ENCODE peak calls at places on chromosomes 3 and 15, in four cellular contexts. F is astrocyte of the spinal cord, U is psoas muscle, Q is left ventricle myocardium inferior. A is an unnamed sample.

GRCh38 chr3:110062711-110063110 is 725.4 kb upstream of the DPPA4 start:
- DNase-seq in F (no peak), U (no peak), Q (no peak), A (peak; percentile 57)

GRCh38 chr15:40511093-40511471 is 40.3 kb downstream of the CHST14 start:
- DNase-seq in F (no peak), U (no peak), Q (no peak), A (peak; percentile 15)

GRCh38 chr3:100893108-100893507 is 100.1 kb downstream of the ABI3BP start:
- DNase-seq in F (no peak), U (no peak), Q (no peak), A (no peak)

GRCh38 chr3:18185624-18186023 is 239.5 kb downstream of the SATB1 start:
- DNase-seq in F (no peak), U (no peak), Q (no peak), A (no peak)

GRCh38 chr15:72319360-72319984 is 485 bp downstream of the CELF6 start:
- DNase-seq in F (peak; percentile 52), U (peak; percentile 85), Q (peak; percentile 68), A (peak; percentile 45)

GRCh38 chr15:39886418-39886817 is 33.6 kb downstream of the GPR176 start:
- DNase-seq in F (no peak), U (no peak), Q (no peak), A (no peak)

GRCh38 chr3:152742368-152743347 is 92.3 kb upstream of the P2RY1 start:
- DNase-seq in F (no peak), U (no peak), Q (no peak), A (no peak)

GRCh38 chr15:45399381-45400212 is 21.3 kb upstream of the GATM start:
- DNase-seq in F (peak; percentile 53), U (no peak), Q (no peak), A (peak; percentile 64)

GRCh38 chr3:60932669-60933068 is 318.6 kb downstream of the FHIT start:
- DNase-seq in F (peak; percentile 30), U (no peak), Q (no peak), A (peak; percentile 2)

GRCh38 chr3:9732080-9732752 is 681 bp downstream of the BRPF1 start:
- DNase-seq in F (no peak), U (no peak), Q (no peak), A (no peak)

GRCh38 chr3:43733459-43734384 is 43.0 kb downstream of the ABHD5 start:
- DNase-seq in F (peak; percentile 74), U (no peak), Q (peak; percentile 55), A (peak; percentile 98)

GRCh38 chr3:14991148-14991742 is 43.9 kb downstream of the NR2C2 start:
- DNase-seq in F (peak; percentile 36), U (no peak), Q (no peak), A (no peak)

GRCh38 chr3:33885496-33885895 is 87.1 kb downstream of the PDCD6IP start:
- DNase-seq in F (no peak), U (no peak), Q (no peak), A (no peak)

GRCh38 chr3:33886015-33886414 is 87.6 kb downstream of the PDCD6IP start:
- DNase-seq in F (peak; percentile 46), U (no peak), Q (no peak), A (peak; percentile 20)

GRCh38 chr3:33884701-33885100 is 86.3 kb downstream of the PDCD6IP start:
- DNase-seq in F (no peak), U (no peak), Q (no peak), A (no peak)

GRCh38 chr3:33883538-33884203 is 85.2 kb downstream of the PDCD6IP start:
- DNase-seq in F (peak; percentile 53), U (no peak), Q (no peak), A (peak; percentile 31)

DNA sequence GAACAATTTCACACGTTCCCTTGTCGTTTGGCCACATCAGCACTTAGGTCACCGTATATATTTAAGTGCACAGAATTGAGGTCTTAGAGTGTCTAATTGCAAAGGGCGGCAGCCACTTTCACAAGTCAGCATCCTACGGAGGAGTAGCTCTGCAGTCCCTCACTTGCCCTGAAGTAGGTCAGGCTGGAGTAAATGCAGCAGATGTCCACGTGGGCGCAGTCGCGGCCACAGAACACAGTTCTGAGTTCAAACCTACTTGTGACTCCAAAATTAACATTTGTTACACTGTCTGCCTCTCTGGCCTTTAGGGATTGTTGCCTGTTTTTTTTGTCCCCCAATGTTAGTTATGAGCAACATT is 85.8 kb downstream of the PDCD6IP start:
- DNase-seq in F (peak; percentile 24), U (no peak), Q (peak; percentile 25), A (peak; percentile 16)
- H3K4me3 ChIP-seq in F (no peak overlapping the region), U (peak overlapping the region; percentile 54), Q (peak overlapping the region; percentile 46), A (no peak overlapping the region)

GRCh38 chr3:194687638-194688206 is 2.0 kb downstream of the FAM43A start:
- DNase-seq in F (peak; percentile 68), U (peak; percentile 83), Q (peak; percentile 76), A (peak; percentile 66)
- TF ChIP-seq CTCF in F (peak; percentile 18), U (peak; percentile 26), Q (peak; percentile 56), A (peak; percentile 31)

GRCh38 chr15:92906038-92906437 is 5.9 kb downstream of the CHD2 start:
- DNase-seq in F (no peak), U (no peak), Q (no peak), A (no peak)

GRCh38 chr15:92906563-92907081 is 6.5 kb downstream of the CHD2 start:
- DNase-seq in F (peak; percentile 59), U (no peak), Q (no peak), A (no peak)

GRCh38 chr15:92908369-92909057 is 8.4 kb downstream of the CHD2 start:
- DNase-seq in F (no peak), U (no peak), Q (no peak), A (no peak)

GRCh38 chr15:92907880-92908279 is 7.8 kb downstream of the CHD2 start:
- DNase-seq in F (peak; percentile 84), U (no peak), Q (no peak), A (peak; percentile 88)

DNA sequence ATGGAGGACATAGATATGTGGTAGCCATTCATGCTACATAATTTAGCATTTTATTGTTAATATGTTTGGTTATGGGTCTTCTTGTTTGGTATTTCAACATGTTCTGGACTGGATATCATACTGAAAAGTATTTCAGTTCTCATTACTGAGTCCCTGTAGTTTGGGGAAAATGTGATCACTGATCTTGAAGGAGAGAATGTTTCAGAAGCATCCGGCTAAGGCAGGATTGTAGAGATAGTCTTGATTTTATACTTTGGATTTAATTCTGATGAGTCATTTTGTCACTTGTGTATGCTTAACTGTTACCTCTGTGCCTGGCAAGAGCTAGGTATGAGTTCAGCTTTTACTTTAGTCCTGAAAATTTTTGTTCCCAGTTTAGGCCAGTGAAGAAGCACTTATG is 7.1 kb downstream of the CHD2 start:
- DNase-seq in F (peak; percentile 36), U (no peak), Q (no peak), A (no peak)
- H3K4me3 ChIP-seq in F (no peak overlapping the region), U (peak overlapping the region; percentile 68), Q (peak overlapping the region; percentile 74), A (no peak overlapping the region)

DNA sequence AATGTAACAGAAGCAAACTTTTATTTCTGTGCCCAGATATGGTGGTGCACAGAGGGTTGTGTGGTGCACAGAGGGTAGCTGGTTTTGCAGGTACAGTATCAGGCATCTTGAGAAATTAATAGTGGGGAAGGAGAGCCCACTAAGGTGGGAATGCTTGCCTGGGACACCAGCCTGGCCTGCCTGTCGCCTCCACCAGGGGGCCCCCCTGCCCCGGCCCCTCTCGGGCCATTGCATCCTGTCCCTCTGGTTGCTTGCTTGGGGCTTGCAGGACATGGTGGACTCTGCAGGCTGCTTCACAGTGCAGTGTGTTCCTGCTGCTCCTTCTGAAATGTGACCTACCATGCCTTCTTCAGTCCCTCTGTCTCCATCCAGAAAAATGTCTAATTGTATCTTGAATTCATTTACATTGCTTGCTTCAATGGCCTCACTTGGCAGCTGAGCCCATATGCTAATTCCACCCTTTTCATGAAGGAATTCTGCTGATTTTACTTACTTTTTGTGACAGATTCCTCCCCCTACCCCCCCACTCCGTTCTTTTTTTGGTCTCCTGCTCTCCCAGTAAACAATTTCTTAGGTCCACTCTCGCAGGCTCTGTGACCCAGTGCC is 73.6 kb downstream of the EEFSEC start:
- DNase-seq in F (peak; percentile 32), U (peak; percentile 61), Q (peak; percentile 21), A (peak; percentile 9)
- TF ChIP-seq CTCF in F (peak; percentile 94), U (peak; percentile 63), Q (peak; percentile 81), A (peak; percentile 66)

GRCh38 chr3:126266850-126267168 is 86.4 kb upstream of the ALDH1L1 start:
- DNase-seq in F (no peak), U (no peak), Q (no peak), A (no peak)
- H3K4me3 ChIP-seq in F (no peak overlapping the region), U (peak overlapping the region; percentile 67), Q (peak overlapping the region; percentile 57), A (peak overlapping the region; percentile 32)

DNA sequence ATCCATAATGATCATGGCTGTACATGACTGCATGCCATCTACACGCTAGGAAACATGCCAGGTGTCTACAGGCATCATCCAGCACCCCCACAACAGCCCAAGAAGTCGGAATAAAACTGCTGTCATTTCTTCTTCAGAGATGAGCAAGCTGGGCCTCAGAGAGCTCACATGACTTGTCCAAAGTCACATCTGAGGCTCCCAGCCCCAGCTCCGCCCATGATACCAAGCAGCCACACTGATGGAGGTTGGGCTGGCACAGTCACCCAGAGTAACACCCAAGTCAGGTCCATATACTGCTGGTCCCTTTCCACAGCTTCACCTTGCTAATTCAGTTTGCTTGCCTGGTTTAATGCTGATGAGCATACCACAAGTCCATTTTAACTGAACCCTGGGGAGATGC is 116.6 kb downstream of the SEC22A start:
- DNase-seq in F (no peak), U (no peak), Q (no peak), A (no peak)
- TF ChIP-seq CTCF in F (no peak), U (no peak), Q (no peak), A (no peak)

GRCh38 chr3:134373942-134374790 is at the start of gene AMOTL2:
- DNase-seq in F (peak; percentile 98), U (peak; percentile 96), Q (peak; percentile 91), A (peak; percentile 98)
- H3K4me3 ChIP-seq in F (peak within 1 kb of the TSS; percentile 93), U (peak within 1 kb of the TSS; percentile 86), Q (peak within 1 kb of the TSS; percentile 71), A (peak within 1 kb of the TSS; percentile 99)

A was measured in AG10803.